ENCODE peak calls at places on chromosome 12, in four cellular contexts. One of them, this sample, is unnamed.

GRCh38 chr12:32891956-32892355 is 4.6 kb downstream of the PKP2 start:
- DNase-seq in erythroblast: no peak
- DNase-seq in T-helper 9 cell: no peak
- DNase-seq in KG1: no peak
- DNase-seq in this sample: no peak

GRCh38 chr12:66188584-66189475 is at the start of gene IRAK3:
- DNase-seq in KG1: peak
- DNase-seq in erythroblast: peak
- DNase-seq in T-helper 9 cell: no peak
- DNase-seq in this sample: peak

GRCh38 chr12:50401383-50402155 is 884 bp downstream of the LARP4 start:
- DNase-seq in erythroblast: peak
- DNase-seq in KG1: peak
- DNase-seq in T-helper 9 cell: no peak
- DNase-seq in this sample: no peak

GRCh38 chr12:109763201-109763841 is 49.7 kb downstream of the FAM222A start:
- DNase-seq in KG1: no peak
- DNase-seq in erythroblast: peak
- DNase-seq in T-helper 9 cell: no peak
- DNase-seq in this sample: peak

GRCh38 chr12:65876898-65877721 is 52.8 kb downstream of the HMGA2 start:
- DNase-seq in KG1: no peak
- DNase-seq in T-helper 9 cell: no peak
- DNase-seq in erythroblast: no peak
- DNase-seq in this sample: no peak

GRCh38 chr12:57461904-57462306 is 2.3 kb downstream of the GLI1 start:
- DNase-seq in T-helper 9 cell: no peak
- DNase-seq in erythroblast: no peak
- DNase-seq in KG1: no peak
- DNase-seq in this sample: no peak

GRCh38 chr12:6716874-6717437 is 6.9 kb upstream of the COPS7A start:
- DNase-seq in KG1: no peak
- DNase-seq in erythroblast: no peak
- DNase-seq in T-helper 9 cell: no peak
- DNase-seq in this sample: no peak

GRCh38 chr12:25585021-25585523 is 32.0 kb upstream of the LMNTD1 start:
- DNase-seq in erythroblast: no peak
- DNase-seq in T-helper 9 cell: no peak
- DNase-seq in KG1: no peak
- DNase-seq in this sample: no peak

GRCh38 chr12:113135178-113136127 is at the start of gene RASAL1:
- DNase-seq in erythroblast: peak
- DNase-seq in KG1: no peak
- DNase-seq in T-helper 9 cell: peak
- DNase-seq in this sample: peak

GRCh38 chr12:92827836-92828431 is 101.2 kb downstream of the EEA1 start:
- DNase-seq in erythroblast: peak
- DNase-seq in KG1: no peak
- DNase-seq in T-helper 9 cell: no peak
- DNase-seq in this sample: peak

GRCh38 chr12:47397664-47398281 is 308.1 kb downstream of the RPAP3 start:
- DNase-seq in erythroblast: peak
- DNase-seq in T-helper 9 cell: no peak
- DNase-seq in KG1: no peak
- DNase-seq in this sample: peak

GRCh38 chr12:80707830-80708534 is 548 bp downstream of the MYF6 start:
- DNase-seq in T-helper 9 cell: no peak
- DNase-seq in erythroblast: no peak
- DNase-seq in KG1: no peak
- DNase-seq in this sample: no peak

GRCh38 chr12:53239643-53240258 is 7.7 kb upstream of the RARG start:
- DNase-seq in T-helper 9 cell: no peak
- DNase-seq in erythroblast: no peak
- DNase-seq in KG1: no peak
- DNase-seq in this sample: no peak

GRCh38 chr12:10618338-10618987 is 5.1 kb upstream of the MAGOHB start:
- DNase-seq in erythroblast: peak
- DNase-seq in KG1: no peak
- DNase-seq in T-helper 9 cell: no peak
- DNase-seq in this sample: no peak